ENCODE peak calls at places on chromosomes 13 and 19, in four cellular contexts. L is Panc1, A is GM23248, Z is H9. E is an unnamed sample.

GRCh38 chr19:18419699-18420460 is 682 bp downstream of the SSBP4 start:
- DNase-seq in L (no peak), A (peak; percentile 59), Z (no peak), E (no peak)

GRCh38 chr13:28031220-28031903 is 42.9 kb upstream of the URAD start:
- DNase-seq in L (no peak), A (no peak), Z (no peak), E (no peak)

GRCh38 chr13:65336916-65337315 is 1893.2 kb downstream of the PCDH9 start:
- DNase-seq in L (no peak), A (no peak), Z (no peak), E (no peak)

GRCh38 chr13:111359930-111360329 is 39.5 kb downstream of the TEX29 start:
- DNase-seq in L (no peak), A (no peak), Z (no peak), E (no peak)

GRCh38 chr13:93700115-93700514 is 473.5 kb downstream of the GPC6 start:
- DNase-seq in L (no peak), A (peak; percentile 11), Z (no peak), E (no peak)

GRCh38 chr13:44305845-44306244 is 67.8 kb upstream of the SERP2 start:
- DNase-seq in L (no peak), A (peak; percentile 14), Z (no peak), E (no peak)

GRCh38 chr19:11268783-11269267 is 6.5 kb upstream of the DOCK6 start:
- DNase-seq in L (no peak), A (peak; percentile 67), Z (no peak), E (peak; percentile 41)

GRCh38 chr13:47112205-47112896 is 215.5 kb upstream of the HTR2A start:
- DNase-seq in L (no peak), A (peak; percentile 59), Z (peak; percentile 53), E (no peak)

GRCh38 chr13:38866649-38867048 is 124.0 kb downstream of the STOML3 start:
- DNase-seq in L (no peak), A (no peak), Z (no peak), E (no peak)

GRCh38 chr19:28170066-28170465 is 1042.9 kb downstream of the UQCRFS1 start:
- DNase-seq in L (no peak), A (no peak), Z (no peak), E (no peak)

GRCh38 chr13:42333613-42334328 is 61.8 kb downstream of the AKAP11 start:
- DNase-seq in L (peak; percentile 20), A (peak; percentile 42), Z (peak; percentile 41), E (no peak)

GRCh38 chr13:19020988-19021387 is 160.6 kb downstream of the TUBA3C start:
- DNase-seq in L (no peak), A (no peak), Z (no peak), E (no peak)

GRCh38 chr13:92573467-92574057 is 653.0 kb upstream of the GPC6 start:
- DNase-seq in L (no peak), A (peak; percentile 9), Z (peak; percentile 50), E (no peak)

GRCh38 chr13:49125964-49126363 is 94.2 kb upstream of the MLNR start:
- DNase-seq in L (no peak), A (no peak), Z (no peak), E (no peak)

GRCh38 chr19:30968210-30968609 is 381.0 kb downstream of the TSHZ3 start:
- DNase-seq in L (no peak), A (peak; percentile 32), Z (no peak), E (no peak)

GRCh38 chr13:38381840-38382239 is 32.2 kb downstream of the UFM1 start:
- DNase-seq in L (no peak), A (no peak), Z (no peak), E (no peak)

GRCh38 chr13:97058896-97059295 is 64.6 kb upstream of the OXGR1 start:
- DNase-seq in L (no peak), A (peak; percentile 21), Z (no peak), E (no peak)

GRCh38 chr19:2083174-2083854 is 12.8 kb downstream of the MOB3A start:
- DNase-seq in L (no peak), A (no peak), Z (no peak), E (no peak)

GRCh38 chr19:2087621-2088100 is 8.5 kb downstream of the MOB3A start:
- DNase-seq in L (no peak), A (no peak), Z (no peak), E (no peak)

GRCh38 chr19:2084993-2085720 is 11.0 kb downstream of the MOB3A start:
- DNase-seq in L (no peak), A (peak; percentile 79), Z (no peak), E (peak; percentile 49)

GRCh38 chr19:2089727-2090053 is 6.4 kb downstream of the MOB3A start:
- DNase-seq in L (no peak), A (no peak), Z (no peak), E (no peak)

DNA sequence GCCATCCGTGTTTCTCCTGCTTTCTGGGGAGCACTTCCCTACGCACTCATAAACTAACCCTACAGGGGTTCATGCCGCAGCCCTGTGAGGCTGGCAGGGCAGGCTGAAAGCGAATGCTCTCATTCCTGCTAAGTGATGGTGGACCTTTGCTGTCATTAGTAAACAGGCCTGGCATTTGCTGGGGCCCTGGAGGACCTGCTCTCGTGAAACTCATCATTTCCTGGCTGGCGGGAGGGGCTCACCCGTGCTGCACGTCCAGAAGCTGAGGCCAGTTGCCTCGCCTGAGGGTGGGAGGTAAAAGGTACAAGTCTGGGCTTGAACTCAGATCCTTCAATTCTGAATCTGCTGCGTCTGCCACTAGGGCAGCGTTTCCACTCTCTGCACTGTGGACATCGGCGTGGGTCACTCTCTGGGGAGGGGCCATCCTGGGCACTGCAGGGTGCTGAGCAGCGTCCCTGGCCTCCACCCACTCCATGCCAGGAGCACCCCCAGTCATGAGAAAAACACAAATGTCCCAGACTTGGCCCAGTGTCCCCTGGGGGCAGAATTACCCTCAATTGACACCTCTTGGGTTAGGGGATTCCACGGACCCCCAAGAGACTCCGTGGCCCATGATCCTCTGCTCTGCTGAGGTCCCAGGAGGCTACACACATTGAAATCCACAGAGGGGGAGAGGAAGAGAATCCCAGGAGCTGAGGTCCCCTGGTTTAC is 7.0 kb downstream of the MOB3A start:
- DNase-seq in L (no peak), A (peak; percentile 52), Z (no peak), E (no peak)
- H3K4me1 ChIP-seq in L (no peaks in the 10 kb centered on the region), A (peaks cover 45% of the 10 kb centered on the region), Z (no peaks in the 10 kb centered on the region), E (peaks cover 10% of the 10 kb centered on the region)

GRCh38 chr19:32017341-32017948 is 328.0 kb upstream of the ZNF507 start:
- DNase-seq in L (no peak), A (peak; percentile 47), Z (no peak), E (no peak)
- H3K27ac ChIP-seq in L (no peak overlapping the region), A (peak overlapping the region; percentile 14), Z (no peak overlapping the region), E (no peak overlapping the region)

GRCh38 chr13:109657395-109657794 is 129.0 kb downstream of the IRS2 start:
- DNase-seq in L (no peak), A (no peak), Z (no peak), E (no peak)
- H3K4me1 ChIP-seq in L (no peaks in the 10 kb centered on the region), A (no peaks in the 10 kb centered on the region), Z (no peaks in the 10 kb centered on the region), E (no peaks in the 10 kb centered on the region)

GRCh38 chr13:45368571-45368970 is 27.6 kb upstream of the TPT1 start:
- DNase-seq in L (no peak), A (no peak), Z (no peak), E (no peak)
- H3K27ac ChIP-seq in L (no peak overlapping the region), A (no peak overlapping the region), Z (no peak overlapping the region), E (no peak overlapping the region)

DNA sequence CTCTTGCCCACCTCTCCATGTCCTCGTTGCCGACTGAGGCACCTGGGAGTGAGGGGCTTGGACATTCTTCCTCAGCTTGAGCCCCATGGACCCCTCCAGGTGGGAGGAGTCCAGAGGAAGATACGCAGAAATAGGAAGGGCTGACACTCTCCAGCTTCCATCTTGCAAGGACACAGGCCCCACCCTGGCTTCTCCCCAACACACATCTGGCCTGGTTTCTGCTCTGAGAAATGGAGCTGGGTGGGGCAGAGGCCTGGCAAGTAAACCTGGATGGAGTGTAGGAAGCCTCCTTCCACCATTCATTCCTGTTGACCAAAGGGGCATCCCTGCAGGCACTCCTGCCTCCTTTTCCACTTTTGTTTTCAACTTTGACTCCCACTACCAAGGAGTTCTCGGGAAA is 50.5 kb downstream of the NFIX start:
- DNase-seq in L (no peak), A (no peak), Z (no peak), E (no peak)
- H3K4me1 ChIP-seq in L (peaks cover 42% of the 10 kb centered on the region), A (peaks cover 61% of the 10 kb centered on the region), Z (no peaks in the 10 kb centered on the region), E (peaks cover 31% of the 10 kb centered on the region)

GRCh38 chr19:6739884-6740588 is 556 bp downstream of the TRIP10 start:
- DNase-seq in L (no peak), A (peak; percentile 57), Z (peak; percentile 62), E (peak; percentile 50)

GRCh38 chr19:6739390-6739883 is at the start of gene TRIP10:
- DNase-seq in L (no peak), A (peak; percentile 90), Z (peak; percentile 78), E (peak; percentile 88)

GRCh38 chr19:6738726-6739389 is 622 bp upstream of the TRIP10 start:
- DNase-seq in L (no peak), A (peak; percentile 69), Z (no peak), E (peak; percentile 63)

GRCh38 chr19:6743071-6743470 is 3.6 kb downstream of the TRIP10 start:
- DNase-seq in L (no peak), A (no peak), Z (no peak), E (no peak)

GRCh38 chr19:6740589-6741348 is 1.3 kb downstream of the TRIP10 start:
- DNase-seq in L (no peak), A (peak; percentile 51), Z (peak; percentile 69), E (peak; percentile 42)
- H3K27ac ChIP-seq in L (peak overlapping the region; percentile 89), A (peak overlapping the region; percentile 46), Z (no peak overlapping the region), E (peak overlapping the region; percentile 81)

GRCh38 chr13:51249254-51249653 is 27.1 kb downstream of the FAM124A start:
- DNase-seq in L (no peak), A (no peak), Z (no peak), E (no peak)

GRCh38 chr13:51251480-51251879 is 29.3 kb downstream of the FAM124A start:
- DNase-seq in L (no peak), A (no peak), Z (no peak), E (no peak)

GRCh38 chr13:51252954-51253531 is 30.8 kb downstream of the FAM124A start:
- DNase-seq in L (no peak), A (no peak), Z (no peak), E (no peak)

GRCh38 chr13:51246411-51247298 is 24.5 kb downstream of the FAM124A start:
- DNase-seq in L (no peak), A (no peak), Z (no peak), E (peak; percentile 23)

DNA sequence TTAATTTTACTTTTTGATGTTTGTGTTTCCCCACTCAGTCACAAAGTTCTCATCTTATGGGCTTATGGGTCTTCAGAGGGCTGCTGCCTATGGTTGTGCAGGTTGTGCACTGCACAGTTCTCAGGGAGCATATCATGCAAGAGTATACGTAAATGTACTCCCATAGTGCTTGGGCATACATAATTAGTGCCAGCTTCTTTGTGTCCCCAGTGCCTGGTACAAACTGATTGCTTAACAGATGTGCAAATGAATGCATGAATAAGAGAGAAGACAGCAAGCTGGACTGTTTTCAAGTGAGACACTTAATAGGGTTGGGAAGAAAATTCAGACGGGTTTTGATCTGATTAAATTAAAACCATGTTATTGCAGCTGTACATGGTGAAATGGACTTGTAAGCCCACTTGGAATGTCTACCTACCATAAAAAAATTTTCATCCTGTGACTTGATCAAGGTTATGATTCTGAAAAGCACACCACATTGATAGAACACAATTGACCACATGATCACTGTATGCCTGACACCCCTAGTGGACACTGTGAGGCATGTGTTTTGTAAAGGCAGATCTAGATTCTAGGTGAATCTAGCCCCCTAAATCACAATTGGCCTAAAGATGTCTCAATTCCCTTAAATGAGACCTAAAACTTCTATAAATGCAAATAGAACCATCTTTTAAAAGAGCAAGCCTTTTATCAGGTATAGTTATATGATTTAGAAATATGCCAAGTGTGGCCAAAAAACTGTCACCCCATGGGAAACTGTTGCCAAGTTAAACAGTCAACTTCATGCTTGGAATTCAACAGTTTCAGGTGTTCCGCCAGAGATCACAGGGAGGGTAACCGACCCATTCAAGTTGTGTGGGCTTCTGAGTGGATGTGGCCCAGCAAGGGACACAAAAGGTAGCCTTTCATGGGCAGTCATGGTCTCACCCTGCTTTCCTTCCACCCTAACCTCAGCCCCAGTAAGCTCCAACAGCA is 27.9 kb downstream of the FAM124A start:
- DNase-seq in L (no peak), A (peak; percentile 21), Z (no peak), E (peak; percentile 38)
- H3K4me1 ChIP-seq in L (no peaks in the 10 kb centered on the region), A (no peaks in the 10 kb centered on the region), Z (peaks cover 23% of the 10 kb centered on the region), E (peaks cover 29% of the 10 kb centered on the region)